ENCODE peak calls at places on chromosomes 12 and 14, in seven cellular contexts. I is activated T-helper 9 cell treated with anti-CD3 and anti-CD28 coated beads, Interleukin-2, amount 50 U/mL, for 16 hours; V is AG08395; Y is hepatic stellate cell; U is Caki2; Q is PC-3; R is Peyer's patch. D is an unnamed sample.

GRCh38 chr14:105855246-105855892 is 329.0 kb downstream of the TMEM121 start:
- DNase-seq in I (no peak), V (no peak), Y (no peak), U (no peak), Q (no peak), R (peak), D (no peak)

GRCh38 chr14:104108570-104109060 is 23.1 kb downstream of the ASPG start:
- DNase-seq in I (no peak), V (no peak), Y (no peak), U (no peak), Q (no peak), R (no peak), D (no peak)

GRCh38 chr12:112239881-112240280 is 114.5 kb downstream of the TRAFD1 start:
- DNase-seq in I (no peak), V (no peak), Y (no peak), U (no peak), Q (no peak), R (no peak), D (no peak)

GRCh38 chr12:96193725-96194571 is at the start of gene ELK3:
- DNase-seq in I (peak), V (peak), Y (peak), U (peak), Q (peak), R (peak), D (peak)

GRCh38 chr12:2654311-2654710 is 140.5 kb upstream of the FKBP4 start:
- DNase-seq in I (no peak), V (no peak), Y (no peak), U (no peak), Q (no peak), R (no peak), D (no peak)

GRCh38 chr12:88298761-88299242 is 156.7 kb downstream of the TMTC3 start:
- DNase-seq in I (no peak), V (peak), Y (no peak), U (peak), Q (peak), R (no peak), D (peak)

GRCh38 chr12:97800561-97800960 is 338.0 kb downstream of the RMST start:
- DNase-seq in I (no peak), V (no peak), Y (no peak), U (no peak), Q (no peak), R (no peak), D (no peak)

GRCh38 chr12:66859751-66860440 is 181.0 kb upstream of the GRIP1 start:
- DNase-seq in I (no peak), V (no peak), Y (no peak), U (no peak), Q (peak), R (no peak), D (no peak)

GRCh38 chr14:101435546-101435945 is 125.7 kb upstream of the DIO3 start:
- DNase-seq in I (no peak), V (no peak), Y (no peak), U (no peak), Q (no peak), R (no peak), D (no peak)

GRCh38 chr12:117111386-117112267 is 12.4 kb upstream of the TESC start:
- DNase-seq in I (no peak), V (no peak), Y (no peak), U (no peak), Q (no peak), R (no peak), D (no peak)

GRCh38 chr12:76030378-76031080 is 1.0 kb downstream of the PHLDA1 start:
- DNase-seq in I (peak), V (no peak), Y (no peak), U (no peak), Q (no peak), R (peak), D (peak)

GRCh38 chr14:71165650-71166049 is 258.4 kb downstream of the PCNX1 start:
- DNase-seq in I (no peak), V (no peak), Y (no peak), U (no peak), Q (no peak), R (no peak), D (no peak)

GRCh38 chr12:28954333-28954732 is 194.7 kb upstream of the FAR2 start:
- DNase-seq in I (no peak), V (peak), Y (no peak), U (no peak), Q (no peak), R (no peak), D (no peak)

GRCh38 chr12:66156654-66157053 is 13.1 kb downstream of the TMBIM4 start:
- DNase-seq in I (no peak), V (no peak), Y (no peak), U (no peak), Q (peak), R (no peak), D (no peak)

GRCh38 chr14:99081156-99081765 is 190.7 kb downstream of the BCL11B start:
- DNase-seq in I (no peak), V (no peak), Y (no peak), U (no peak), Q (no peak), R (no peak), D (no peak)

GRCh38 chr14:76687611-76688372 is 73.5 kb upstream of the VASH1 start:
- DNase-seq in I (no peak), V (no peak), Y (no peak), U (no peak), Q (no peak), R (no peak), D (no peak)

D was measured in HT1080.